ENCODE peak calls at places on chromosomes 13 and 19, in four cellular contexts. D, C, L and J are unnamed samples.

GRCh38 chr13:38866649-38867048 is 124.0 kb downstream of the STOML3 start:
- DNase-seq in D (no peak), C (no peak), L (no peak), J (no peak)

GRCh38 chr19:35342430-35342829 is 5.3 kb upstream of the FFAR1 start:
- DNase-seq in D (no peak), C (no peak), L (no peak), J (peak; percentile 36)

GRCh38 chr19:50703915-50704548 is 15.6 kb downstream of the SHANK1 start:
- DNase-seq in D (no peak), C (no peak), L (no peak), J (peak; percentile 53)

GRCh38 chr19:1122972-1123363 is 19.2 kb downstream of the GPX4 start:
- DNase-seq in D (no peak), C (peak; percentile 52), L (peak; percentile 85), J (peak; percentile 99)

GRCh38 chr13:108342369-108343289 is 73.1 kb downstream of the TNFSF13B start:
- DNase-seq in D (no peak), C (no peak), L (no peak), J (peak; percentile 26)

GRCh38 chr13:37753776-37754175 is 115.8 kb downstream of the TRPC4 start:
- DNase-seq in D (no peak), C (no peak), L (no peak), J (no peak)

GRCh38 chr19:51784922-51785690 is 9.9 kb upstream of the FPR3 start:
- DNase-seq in D (peak; percentile 22), C (peak; percentile 69), L (peak; percentile 67), J (no peak)

GRCh38 chr19:32868206-32868950 is 1.2 kb downstream of the SLC7A9 start:
- DNase-seq in D (no peak), C (no peak), L (no peak), J (no peak)

GRCh38 chr19:5563941-5564612 is 3.7 kb downstream of the TINCR start:
- DNase-seq in D (no peak), C (no peak), L (no peak), J (no peak)

GRCh38 chr19:19105365-19106060 is 32.8 kb downstream of the TMEM161A start:
- DNase-seq in D (no peak), C (peak; percentile 54), L (no peak), J (peak; percentile 88)

GRCh38 chr19:35347930-35348298 is 212 bp downstream of the FFAR1 start:
- DNase-seq in D (no peak), C (no peak), L (no peak), J (no peak)

GRCh38 chr13:94157705-94158218 is 321.7 kb downstream of the DCT start:
- DNase-seq in D (peak; percentile 29), C (no peak), L (no peak), J (no peak)

GRCh38 chr19:18502633-18503294 is 19.1 kb downstream of the ELL start:
- DNase-seq in D (peak; percentile 48), C (peak; percentile 53), L (no peak), J (no peak)

GRCh38 chr19:30229524-30230174 is 142.5 kb upstream of the ZNF536 start:
- DNase-seq in D (peak; percentile 41), C (no peak), L (no peak), J (no peak)

GRCh38 chr19:56660381-56661105 is 11.0 kb downstream of the ZNF835 start:
- DNase-seq in D (no peak), C (peak; percentile 33), L (no peak), J (no peak)

GRCh38 chr19:38095411-38096308 is 128.4 kb downstream of the DPF1 start:
- DNase-seq in D (peak; percentile 27), C (peak; percentile 66), L (peak; percentile 75), J (peak; percentile 85)

GRCh38 chr19:18895828-18896341 is at the start of gene CERS1:
- DNase-seq in D (peak; percentile 69), C (peak; percentile 17), L (no peak), J (peak; percentile 97)

GRCh38 chr13:114129649-114130062 is 2.8 kb downstream of the RASA3 start:
- DNase-seq in D (no peak), C (no peak), L (peak; percentile 65), J (no peak)

GRCh38 chr19:1656988-1657536 is 4.6 kb upstream of the TCF3 start:
- DNase-seq in D (no peak), C (no peak), L (no peak), J (no peak)

GRCh38 chr19:5123646-5124045 is 154.7 kb downstream of the KDM4B start:
- DNase-seq in D (no peak), C (no peak), L (no peak), J (peak; percentile 56)

GRCh38 chr19:8655340-8655709 is 24.9 kb downstream of the NFILZ start:
- DNase-seq in D (no peak), C (no peak), L (peak; percentile 43), J (no peak)

GRCh38 chr13:44331446-44331845 is 42.2 kb upstream of the SERP2 start:
- DNase-seq in D (no peak), C (no peak), L (no peak), J (no peak)

GRCh38 chr13:66618702-66619101 is 611.4 kb downstream of the PCDH9 start:
- DNase-seq in D (no peak), C (no peak), L (no peak), J (peak; percentile 52)

GRCh38 chr19:4456566-4456842 is 1.1 kb downstream of the UBXN6 start:
- DNase-seq in D (no peak), C (peak; percentile 42), L (no peak), J (no peak)

GRCh38 chr19:38617764-38618589 is at the start of gene MAP4K1:
- DNase-seq in D (peak; percentile 9), C (peak; percentile 57), L (peak; percentile 83), J (no peak)

GRCh38 chr13:30504081-30504480 is 38.3 kb upstream of the HMGB1 start:
- DNase-seq in D (no peak), C (no peak), L (peak; percentile 8), J (no peak)

GRCh38 chr19:48999481-49000325 is 6.0 kb downstream of the RUVBL2 start:
- DNase-seq in D (no peak), C (no peak), L (peak; percentile 77), J (peak; percentile 78)

GRCh38 chr19:33752018-33752790 is 44.5 kb upstream of the KCTD15 start:
- DNase-seq in D (no peak), C (no peak), L (no peak), J (no peak)

GRCh38 chr13:99605417-99606321 is 104.4 kb downstream of the TM9SF2 start:
- DNase-seq in D (peak; percentile 51), C (peak; percentile 38), L (peak; percentile 54), J (peak; percentile 70)

GRCh38 chr19:5360003-5360820 is 19.6 kb upstream of the PTPRS start:
- DNase-seq in D (no peak), C (no peak), L (no peak), J (no peak)

GRCh38 chr19:3423183-3423829 is 56.9 kb downstream of the NFIC start:
- DNase-seq in D (no peak), C (peak; percentile 51), L (no peak), J (no peak)

GRCh38 chr13:42363941-42364612 is 92.1 kb downstream of the AKAP11 start:
- DNase-seq in D (no peak), C (no peak), L (no peak), J (no peak)

GRCh38 chr19:37963190-37963947 is 56.4 kb downstream of the SIPA1L3 start:
- DNase-seq in D (no peak), C (no peak), L (no peak), J (no peak)

GRCh38 chr13:95968906-95969305 is 84.3 kb downstream of the UGGT2 start:
- DNase-seq in D (no peak), C (no peak), L (no peak), J (no peak)

GRCh38 chr13:27425151-27425917 is 915 bp downstream of the GTF3A start:
- DNase-seq in D (no peak), C (no peak), L (peak; percentile 27), J (no peak)

GRCh38 chr13:112835796-112836195 is 133.2 kb upstream of the MCF2L start:
- DNase-seq in D (no peak), C (no peak), L (no peak), J (no peak)